ENCODE peak calls at places on chromosome 2, in ten cellular contexts. Q is WTC11, B is left ventricle myocardium inferior, H is ovary, P is suprapubic skin, T is bronchial epithelial cell, K is HFFc6, W is epithelial cell of proximal tubule, S is fibroblast of the aortic adventitia, L is prostate gland. M is an unnamed sample.

GRCh38 chr2:73059106-73059505 is 12.4 kb downstream of the SFXN5 start:
- DNase-seq in K (no peak), W (no peak), T (no peak), Q (no peak), H (no peak), S (no peak), B (no peak), P (no peak), L (no peak), M (no peak)

GRCh38 chr2:23503682-23504081 is 118.7 kb downstream of the KLHL29 start:
- DNase-seq in B (no peak), P (no peak), Q (no peak), T (no peak), S (no peak), W (no peak), K (no peak), H (no peak), L (no peak), M (no peak)

GRCh38 chr2:191804711-191805230 is 42.1 kb downstream of the CAVIN2 start:
- DNase-seq in P (no peak), W (no peak), S (no peak), B (no peak), L (no peak), K (no peak), H (no peak), T (no peak), Q (no peak), M (no peak)

GRCh38 chr2:175559613-175560012 is 378.1 kb upstream of the ATP5MC3 start:
- DNase-seq in S (no peak), Q (no peak), W (no peak), T (no peak), H (no peak), K (no peak), P (no peak), L (no peak), B (no peak), M (no peak)

GRCh38 chr2:96325884-96326255 is 753 bp downstream of the ITPRIPL1 start:
- DNase-seq in Q (no peak), W (no peak), P (no peak), L (no peak), S (no peak), H (no peak), B (no peak), K (no peak), T (no peak), M (no peak)

GRCh38 chr2:43218550-43219382 is 7.6 kb downstream of the ZFP36L2 start:
- DNase-seq in H (peak; percentile 55), K (no peak), L (no peak), B (peak; percentile 54), W (no peak), S (peak; percentile 36), P (peak; percentile 82), Q (no peak), T (peak; percentile 70), M (no peak)

GRCh38 chr2:134282638-134283400 is 28.9 kb downstream of the MGAT5 start:
- DNase-seq in H (no peak), Q (no peak), B (no peak), K (no peak), S (no peak), T (no peak), W (no peak), P (no peak), L (no peak), M (no peak)

GRCh38 chr2:42043789-42044394 is 3.9 kb upstream of the PKDCC start:
- DNase-seq in B (no peak), K (no peak), Q (no peak), S (no peak), W (no peak), T (no peak), P (no peak), H (no peak), L (no peak), M (no peak)

GRCh38 chr2:67215214-67215613 is 181.9 kb upstream of the ETAA1 start:
- DNase-seq in L (no peak), S (peak; percentile 59), H (peak; percentile 23), W (peak; percentile 19), T (peak; percentile 58), B (no peak), P (no peak), Q (peak; percentile 72), K (peak; percentile 13), M (no peak)

GRCh38 chr2:189874571-189875320 is 90.5 kb downstream of the PMS1 start:
- DNase-seq in B (no peak), P (no peak), H (no peak), S (no peak), Q (no peak), K (no peak), W (no peak), L (no peak), T (no peak), M (no peak)
- TF ChIP-seq CTCF in B (no peak), P (no peak), H (no peak), S (no peak), Q (no peak), K (no peak), W (no peak), L (no peak), T (no peak), M (no peak)

GRCh38 chr2:100407108-100407507 is 10.4 kb downstream of the CHST10 start:
- DNase-seq in W (no peak), B (no peak), S (no peak), K (no peak), T (no peak), P (no peak), Q (no peak), L (no peak), H (no peak), M (no peak)

GRCh38 chr2:100405403-100406119 is 11.9 kb downstream of the CHST10 start:
- DNase-seq in B (no peak), H (no peak), W (no peak), Q (no peak), P (no peak), L (no peak), S (no peak), T (no peak), K (no peak), M (no peak)

GRCh38 chr2:100407600-100407999 is 9.9 kb downstream of the CHST10 start:
- DNase-seq in T (no peak), Q (no peak), W (no peak), B (no peak), K (no peak), L (no peak), S (no peak), H (no peak), P (no peak), M (no peak)

GRCh38 chr2:100408104-100408503 is 9.4 kb downstream of the CHST10 start:
- DNase-seq in K (no peak), B (peak; percentile 27), H (no peak), T (no peak), L (no peak), Q (no peak), P (no peak), W (no peak), S (no peak), M (no peak)

GRCh38 chr2:100406120-100406508 is 11.4 kb downstream of the CHST10 start:
- DNase-seq in H (no peak), L (no peak), T (no peak), P (no peak), S (no peak), K (no peak), B (no peak), Q (no peak), W (no peak), M (no peak)
- TF ChIP-seq CTCF in H (no peak), L (no peak), T (no peak), P (no peak), S (no peak), K (no peak), B (no peak), Q (no peak), W (no peak), M (no peak)

GRCh38 chr2:241254904-241255351 is 60.5 kb downstream of the HDLBP start:
- DNase-seq in H (no peak), B (no peak), Q (no peak), L (no peak), S (no peak), W (no peak), K (no peak), T (no peak), P (no peak), M (no peak)

GRCh38 chr2:241258505-241259160 is 56.8 kb downstream of the HDLBP start:
- DNase-seq in H (no peak), Q (no peak), B (no peak), K (no peak), P (no peak), L (no peak), W (no peak), T (no peak), S (no peak), M (no peak)

GRCh38 chr2:241255542-241256167 is 59.8 kb downstream of the HDLBP start:
- DNase-seq in Q (no peak), S (no peak), L (no peak), K (no peak), P (no peak), T (no peak), B (no peak), H (no peak), W (no peak), M (no peak)

GRCh38 chr2:241256168-241256545 is 59.3 kb downstream of the HDLBP start:
- DNase-seq in B (no peak), P (no peak), W (no peak), Q (no peak), T (no peak), S (no peak), H (no peak), K (no peak), L (no peak), M (no peak)

DNA sequence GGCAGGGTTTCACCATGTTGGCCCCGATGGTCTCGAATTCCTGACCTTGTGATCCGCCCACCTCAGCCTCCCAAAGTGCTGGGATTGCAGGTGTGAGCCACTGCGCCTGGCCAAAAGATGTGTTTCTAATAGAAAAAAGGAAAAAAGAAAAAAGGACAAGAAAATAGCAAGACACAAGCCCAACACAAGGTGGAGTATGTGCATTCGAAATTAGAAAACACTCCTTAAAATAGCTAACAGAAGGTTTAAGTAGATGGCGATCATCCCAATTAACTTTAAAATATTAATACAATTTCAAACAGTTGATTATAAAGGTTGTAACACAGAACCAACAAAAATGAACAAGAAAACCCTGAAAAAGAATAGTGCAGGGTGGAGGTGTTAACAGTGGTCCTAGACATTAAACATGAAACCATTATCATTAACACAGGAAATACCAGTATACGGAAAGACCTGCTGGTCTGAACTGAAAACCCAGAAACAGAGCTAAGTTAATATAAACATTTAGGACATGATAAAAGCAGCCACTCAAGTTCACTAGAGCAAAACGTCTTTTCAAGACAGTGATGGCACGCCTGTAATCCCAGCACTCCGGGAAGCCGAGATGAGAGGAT is 57.9 kb downstream of the HDLBP start:
- DNase-seq in H (no peak), L (no peak), S (peak; percentile 22), T (no peak), B (no peak), W (no peak), Q (no peak), K (no peak), P (no peak), M (no peak)
- TF ChIP-seq CTCF in H (no peak), L (no peak), S (peak; percentile 13), T (no peak), B (no peak), W (peak; percentile 15), Q (no peak), K (peak; percentile 51), P (no peak), M (no peak)

DNA sequence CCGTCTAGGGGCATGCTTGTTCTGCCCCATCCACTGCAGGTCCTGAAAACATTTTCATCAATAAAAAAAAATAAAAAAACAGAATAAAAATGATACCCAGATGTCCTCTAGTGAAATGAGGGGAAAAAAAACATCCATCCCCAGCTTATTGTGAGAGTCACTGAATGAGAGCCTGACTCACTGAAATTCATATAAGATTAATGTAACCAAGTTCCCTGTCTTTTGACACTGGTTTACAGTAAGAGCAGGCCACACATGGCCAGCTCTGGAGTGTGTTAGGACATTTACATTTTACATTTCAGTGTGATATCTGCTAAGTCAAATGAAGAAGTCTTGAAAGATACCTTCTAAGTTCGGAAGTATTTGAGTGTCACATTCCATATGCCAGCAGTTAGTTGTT is 21.1 kb upstream of the IL18R1 start:
- DNase-seq in K (no peak), L (no peak), P (no peak), T (no peak), Q (no peak), B (no peak), H (no peak), W (no peak), S (peak; percentile 32), M (no peak)
- TF ChIP-seq CTCF in K (no peak), L (no peak), P (no peak), T (no peak), Q (no peak), B (no peak), H (no peak), W (no peak), S (no peak), M (no peak)